ENCODE peak calls at places on chromosomes 2 and 18, in four cellular contexts. Q is upper lobe of right lung, L is kidney epithelial cell, A is cardiac fibroblast. R is an unnamed sample.

GRCh38 chr18:31268985-31269406 is 49.0 kb upstream of the DSG1 start:
- DNase-seq in Q (no peak), L (no peak), A (no peak), R (no peak)

GRCh38 chr2:43321446-43321845 is 95.0 kb upstream of the ZFP36L2 start:
- DNase-seq in Q (no peak), L (no peak), A (no peak), R (no peak)

GRCh38 chr2:102618452-102619413 is 620 bp upstream of the SLC9A2 start:
- DNase-seq in Q (peak), L (no peak), A (peak), R (peak)

GRCh38 chr18:27605107-27605834 is 420.2 kb upstream of the CHST9 start:
- DNase-seq in Q (no peak), L (peak), A (peak), R (peak)

GRCh38 chr2:119085613-119086012 is 72.9 kb downstream of the C1QL2 start:
- DNase-seq in Q (no peak), L (no peak), A (no peak), R (no peak)

GRCh38 chr2:198545411-198545810 is 741.0 kb downstream of the PLCL1 start:
- DNase-seq in Q (no peak), L (peak), A (no peak), R (no peak)

GRCh38 chr2:240189686-240190085 is 49.2 kb upstream of the OTOS start:
- DNase-seq in Q (peak), L (no peak), A (no peak), R (no peak)

GRCh38 chr2:241796610-241797138 is 12.3 kb upstream of the NEU4 start:
- DNase-seq in Q (peak), L (no peak), A (no peak), R (peak)

GRCh38 chr2:129055829-129056228 is 737.2 kb upstream of the HS6ST1 start:
- DNase-seq in Q (no peak), L (no peak), A (no peak), R (no peak)

GRCh38 chr18:32114293-32114692 is 22.6 kb downstream of the RNF138 start:
- DNase-seq in Q (no peak), L (no peak), A (no peak), R (no peak)

GRCh38 chr2:29942711-29943110 is 21.3 kb upstream of the ALK start:
- DNase-seq in Q (no peak), L (no peak), A (no peak), R (no peak)

GRCh38 chr2:225806105-225806504 is 406.6 kb downstream of the NYAP2 start:
- DNase-seq in Q (no peak), L (no peak), A (peak), R (no peak)

GRCh38 chr2:230658577-230658876 is 54.1 kb upstream of the CAB39 start:
- DNase-seq in Q (no peak), L (no peak), A (no peak), R (no peak)

GRCh38 chr2:1750935-1751767 is 6.8 kb upstream of the PXDN start:
- DNase-seq in Q (peak), L (no peak), A (peak), R (peak)

GRCh38 chr2:171136024-171136423 is 24.7 kb downstream of the TLK1 start:
- DNase-seq in Q (no peak), L (no peak), A (no peak), R (peak)

GRCh38 chr2:43407826-43408783 is 181.7 kb upstream of the ZFP36L2 start:
- DNase-seq in Q (no peak), L (no peak), A (peak), R (peak)

GRCh38 chr2:52135235-52135634 is 1103.3 kb upstream of the NRXN1 start:
- DNase-seq in Q (no peak), L (no peak), A (peak), R (no peak)

GRCh38 chr18:58668211-58668610 is 3.1 kb upstream of the MALT1 start:
- DNase-seq in Q (no peak), L (no peak), A (no peak), R (no peak)

GRCh38 chr2:203925512-203926158 is 10.9 kb upstream of the ICOS start:
- DNase-seq in Q (no peak), L (no peak), A (no peak), R (no peak)

GRCh38 chr2:170155022-170155722 is 22.8 kb upstream of the MYO3B start:
- DNase-seq in Q (no peak), L (no peak), A (peak), R (peak)

GRCh38 chr2:211503198-211503597 is 946.8 kb downstream of the CPS1 start:
- DNase-seq in Q (no peak), L (no peak), A (no peak), R (no peak)

GRCh38 chr2:180761224-180761623 is 219.2 kb upstream of the UBE2E3 start:
- DNase-seq in Q (no peak), L (peak), A (peak), R (no peak)

GRCh38 chr2:200506679-200507078 is 3.2 kb downstream of the KCTD18 start:
- DNase-seq in Q (no peak), L (no peak), A (no peak), R (no peak)

GRCh38 chr2:124039032-124039431 is 13.9 kb downstream of the CNTNAP5 start:
- DNase-seq in Q (no peak), L (no peak), A (no peak), R (no peak)

GRCh38 chr18:45416168-45416567 is 199.1 kb upstream of the SLC14A2 start:
- DNase-seq in Q (no peak), L (peak), A (no peak), R (no peak)

GRCh38 chr18:41642756-41643155 is 312.3 kb upstream of the PIK3C3 start:
- DNase-seq in Q (no peak), L (no peak), A (peak), R (no peak)

GRCh38 chr18:10785798-10786197 is 260.0 kb downstream of the NAPG start:
- DNase-seq in Q (no peak), L (no peak), A (no peak), R (no peak)

GRCh38 chr18:43648002-43648401 is 370.7 kb upstream of the SYT4 start:
- DNase-seq in Q (no peak), L (no peak), A (peak), R (no peak)

GRCh38 chr2:31312898-31313297 is 78.9 kb downstream of the EHD3 start:
- DNase-seq in Q (no peak), L (no peak), A (peak), R (no peak)

DNA sequence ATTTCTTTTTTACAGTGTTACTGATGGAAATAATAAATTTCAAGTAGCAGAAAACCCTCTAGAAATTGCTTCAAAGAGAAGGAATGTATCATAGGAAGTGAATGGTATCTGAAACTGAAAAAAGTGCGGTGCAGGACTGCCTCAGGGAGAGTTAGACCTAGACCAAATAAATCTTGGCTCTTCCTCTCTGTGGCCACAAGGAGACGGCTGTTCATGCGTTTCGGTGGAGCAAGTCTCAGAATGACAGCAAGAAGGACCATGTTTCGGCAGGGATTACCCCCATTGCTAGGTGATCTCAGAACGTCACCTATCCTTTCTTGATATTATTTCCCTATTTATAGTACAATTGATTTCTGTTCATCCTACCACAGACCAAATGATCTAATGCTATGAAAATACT is 522.3 kb downstream of the SOX11 start:
- DNase-seq in Q (no peak), L (no peak), A (no peak), R (no peak)
- TF ChIP-seq CTCF in Q (no peak), L (no peak), A (no peak), R (no peak)

GRCh38 chr2:146677280-146677679 is 1167.5 kb upstream of the ACVR2A start:
- DNase-seq in Q (no peak), L (no peak), A (no peak), R (no peak)
- TF ChIP-seq CTCF in Q (no peak), L (no peak), A (peak), R (no peak)

DNA sequence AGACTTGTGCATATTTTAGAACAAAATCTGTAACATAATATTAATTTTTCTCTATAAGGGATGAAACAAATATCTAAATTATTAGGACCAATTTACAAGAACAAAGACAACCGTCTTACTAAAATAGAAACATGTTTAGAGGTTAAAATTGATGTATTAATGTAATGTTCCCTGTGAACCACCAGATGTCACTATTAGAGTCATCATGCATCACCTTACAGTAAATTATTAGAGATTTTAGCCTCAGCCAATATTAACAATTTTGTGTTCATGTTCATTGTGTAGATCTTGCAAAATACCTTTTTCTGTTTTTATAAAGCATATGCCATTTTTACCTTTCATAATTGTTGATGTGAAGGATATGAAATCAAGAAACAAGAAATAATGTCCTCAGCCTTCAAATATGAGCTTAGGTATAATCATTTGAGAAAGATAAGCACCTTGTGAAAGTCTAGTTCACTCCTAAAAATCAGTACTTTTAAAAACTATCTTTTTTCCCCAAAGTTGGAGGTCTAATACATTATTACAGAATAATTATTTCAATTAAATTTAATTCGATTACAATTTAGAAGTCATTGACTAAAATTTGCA is 344.3 kb upstream of the KCNH7 start:
- DNase-seq in Q (no peak), L (no peak), A (peak), R (peak)
- TF ChIP-seq CTCF in Q (peak), L (peak), A (peak), R (no peak)

DNA sequence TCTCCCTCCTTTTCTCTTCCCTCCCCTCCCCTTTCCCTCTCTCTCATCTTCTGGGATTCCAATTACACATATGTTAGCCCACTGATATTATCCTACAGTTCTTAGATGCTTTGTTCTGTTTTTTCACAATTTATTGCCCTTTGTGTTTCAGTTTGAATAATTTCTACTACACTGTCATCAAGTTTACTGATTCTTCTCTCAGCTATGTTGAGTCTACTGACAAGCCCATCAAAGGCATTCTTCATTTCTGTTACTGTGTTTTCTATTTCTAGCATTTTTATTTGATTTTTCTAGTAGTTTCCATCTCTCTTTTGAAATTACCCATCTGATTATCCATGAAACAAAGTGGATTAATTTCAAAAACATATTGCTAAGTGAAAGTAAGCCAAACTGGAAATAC is 219.6 kb downstream of the TNS1 start:
- DNase-seq in Q (no peak), L (no peak), A (no peak), R (no peak)
- TF ChIP-seq CTCF in Q (no peak), L (no peak), A (no peak), R (no peak)

DNA sequence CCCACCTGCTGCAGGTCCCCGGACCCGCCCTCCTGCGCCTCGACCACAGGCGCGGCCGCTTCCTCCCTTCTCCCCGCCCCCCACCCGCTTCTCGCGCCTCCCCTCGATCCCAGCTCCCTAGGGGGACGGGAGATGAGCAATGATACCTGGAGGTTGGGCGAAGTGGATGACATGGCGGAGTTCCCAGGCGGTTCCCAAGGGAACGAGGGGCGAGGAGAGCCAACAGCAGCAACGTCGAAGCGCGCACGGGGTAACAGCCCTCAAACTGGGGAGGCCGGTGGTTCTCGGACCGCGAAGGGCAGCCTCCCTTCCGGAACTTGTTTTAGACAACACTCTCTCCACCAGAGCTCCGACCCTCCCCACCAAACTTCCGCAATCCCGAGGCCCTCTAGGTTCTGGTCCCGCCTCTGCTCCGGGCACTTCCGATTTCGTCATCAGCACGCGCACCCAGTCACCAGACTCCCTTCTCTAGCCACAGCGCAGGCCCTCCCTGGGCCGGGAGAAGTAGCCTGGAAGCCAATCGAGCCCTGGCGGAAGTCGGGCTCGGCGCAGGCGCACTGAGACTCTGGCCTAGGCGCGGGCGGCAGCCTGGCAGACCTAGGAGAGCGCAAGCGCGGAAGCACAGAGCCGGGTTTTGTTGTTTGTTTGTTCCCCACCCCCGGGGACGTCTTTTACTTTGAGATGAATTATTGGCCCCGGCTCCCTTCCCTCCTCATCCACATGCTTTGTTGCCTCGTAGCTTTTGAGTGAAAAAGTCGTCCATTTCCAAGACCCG is at the start of gene VPS4B:
- DNase-seq in Q (peak), L (peak), A (peak), R (peak)
- TF ChIP-seq CTCF in Q (no peak), L (no peak), A (no peak), R (no peak)

GRCh38 chr18:54856105-54856504 is 27.8 kb downstream of the RAB27B start:
- DNase-seq in Q (no peak), L (no peak), A (no peak), R (no peak)
- TF ChIP-seq CTCF in Q (no peak), L (no peak), A (no peak), R (no peak)

GRCh38 chr2:202033317-202034248 is at the start of gene FZD7:
- DNase-seq in Q (peak), L (no peak), A (peak), R (peak)
- TF ChIP-seq CTCF in Q (no peak), L (peak), A (peak), R (no peak)

GRCh38 chr2:196379600-196379999 is 208.2 kb upstream of the STK17B start:
- DNase-seq in Q (no peak), L (no peak), A (no peak), R (no peak)

GRCh38 chr2:196381464-196381863 is 210.1 kb upstream of the STK17B start:
- DNase-seq in Q (no peak), L (no peak), A (no peak), R (no peak)

GRCh38 chr2:196380098-196380497 is 208.7 kb upstream of the STK17B start:
- DNase-seq in Q (no peak), L (no peak), A (no peak), R (no peak)

GRCh38 chr2:196383799-196384198 is 212.4 kb upstream of the STK17B start:
- DNase-seq in Q (no peak), L (no peak), A (no peak), R (no peak)

DNA sequence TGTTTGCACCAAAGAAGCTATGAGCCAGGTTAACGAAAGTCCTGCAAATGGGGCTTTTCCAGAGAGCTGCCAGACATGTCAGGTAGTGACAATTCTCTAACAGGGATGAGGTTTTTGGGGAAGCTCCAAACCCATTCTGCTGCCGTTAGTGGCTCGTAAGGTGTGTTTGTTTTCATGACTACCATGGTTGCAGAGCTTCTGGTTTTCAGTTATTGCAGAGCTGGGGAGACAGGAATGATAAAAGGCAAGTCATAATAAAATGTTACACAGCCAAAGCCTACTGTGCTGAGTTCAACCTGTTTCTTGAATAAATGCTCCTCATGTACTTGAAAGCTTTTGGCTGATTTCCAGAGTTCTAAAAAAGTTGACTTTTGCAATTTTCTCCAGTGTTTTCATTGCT is 209.2 kb upstream of the STK17B start:
- DNase-seq in Q (no peak), L (no peak), A (no peak), R (no peak)
- TF ChIP-seq CTCF in Q (no peak), L (no peak), A (no peak), R (no peak)